ENCODE peak calls at places on chromosome 4, in six cellular contexts. One of them, this sample, is unnamed.

GRCh38 chr4:31327031-31327430 is 606.9 kb downstream of the PCDH7 start:
- DNase-seq in CD4-positive, alpha-beta memory T cell: no peak
- DNase-seq in AG04449: no peak
- DNase-seq in transverse colon: no peak
- DNase-seq in NB4: no peak
- DNase-seq in OCI-LY7: no peak
- DNase-seq in this sample: no peak

GRCh38 chr4:125243835-125244397 is 70.8 kb upstream of the FAT4 start:
- DNase-seq in CD4-positive, alpha-beta memory T cell: no peak
- DNase-seq in AG04449: no peak
- DNase-seq in transverse colon: no peak
- DNase-seq in NB4: no peak
- DNase-seq in OCI-LY7: no peak
- DNase-seq in this sample: no peak

GRCh38 chr4:173520921-173521473 is 9.0 kb downstream of the HAND2 start:
- DNase-seq in CD4-positive, alpha-beta memory T cell: no peak
- DNase-seq in AG04449: no peak
- DNase-seq in transverse colon: no peak
- DNase-seq in NB4: no peak
- DNase-seq in OCI-LY7: no peak
- DNase-seq in this sample: no peak

GRCh38 chr4:44931720-44932119 is 205.4 kb upstream of the GNPDA2 start:
- DNase-seq in CD4-positive, alpha-beta memory T cell: no peak
- DNase-seq in AG04449: no peak
- DNase-seq in transverse colon: no peak
- DNase-seq in NB4: no peak
- DNase-seq in OCI-LY7: no peak
- DNase-seq in this sample: no peak

GRCh38 chr4:143390764-143391163 is 54.1 kb downstream of the GAB1 start:
- DNase-seq in CD4-positive, alpha-beta memory T cell: no peak
- DNase-seq in AG04449: no peak
- DNase-seq in transverse colon: peak
- DNase-seq in NB4: no peak
- DNase-seq in OCI-LY7: peak
- DNase-seq in this sample: no peak

GRCh38 chr4:149168645-149169044 is 647.0 kb downstream of the IQCM start:
- DNase-seq in CD4-positive, alpha-beta memory T cell: no peak
- DNase-seq in AG04449: no peak
- DNase-seq in transverse colon: no peak
- DNase-seq in NB4: no peak
- DNase-seq in OCI-LY7: no peak
- DNase-seq in this sample: no peak

GRCh38 chr4:101346562-101347266 is 612 bp downstream of the PPP3CA start:
- DNase-seq in CD4-positive, alpha-beta memory T cell: no peak
- DNase-seq in AG04449: no peak
- DNase-seq in transverse colon: peak
- DNase-seq in NB4: no peak
- DNase-seq in OCI-LY7: peak
- DNase-seq in this sample: no peak

GRCh38 chr4:86688026-86688425 is 93.9 kb downstream of the PTPN13 start:
- DNase-seq in CD4-positive, alpha-beta memory T cell: no peak
- DNase-seq in AG04449: no peak
- DNase-seq in transverse colon: no peak
- DNase-seq in NB4: no peak
- DNase-seq in OCI-LY7: no peak
- DNase-seq in this sample: no peak

GRCh38 chr4:72505314-72505744 is 63.7 kb downstream of the ADAMTS3 start:
- DNase-seq in CD4-positive, alpha-beta memory T cell: no peak
- DNase-seq in AG04449: peak
- DNase-seq in transverse colon: no peak
- DNase-seq in NB4: peak
- DNase-seq in OCI-LY7: peak
- DNase-seq in this sample: no peak

GRCh38 chr4:20393486-20394100 is 141.9 kb downstream of the SLIT2 start:
- DNase-seq in CD4-positive, alpha-beta memory T cell: no peak
- DNase-seq in AG04449: no peak
- DNase-seq in transverse colon: no peak
- DNase-seq in NB4: no peak
- DNase-seq in OCI-LY7: no peak
- DNase-seq in this sample: peak
- H3K4me3 ChIP-seq in CD4-positive, alpha-beta memory T cell: no peak
- H3K4me3 ChIP-seq in AG04449: no peak
- H3K4me3 ChIP-seq in transverse colon: no peak
- H3K4me3 ChIP-seq in NB4: no peak
- H3K4me3 ChIP-seq in OCI-LY7: no peak
- H3K4me3 ChIP-seq in this sample: no peak

GRCh38 chr4:168622600-168622999 is 125.7 kb downstream of the PALLD start:
- DNase-seq in CD4-positive, alpha-beta memory T cell: no peak
- DNase-seq in AG04449: no peak
- DNase-seq in transverse colon: no peak
- DNase-seq in NB4: no peak
- DNase-seq in OCI-LY7: no peak
- DNase-seq in this sample: no peak
- H3K4me3 ChIP-seq in CD4-positive, alpha-beta memory T cell: no peak
- H3K4me3 ChIP-seq in AG04449: no peak
- H3K4me3 ChIP-seq in transverse colon: no peak
- H3K4me3 ChIP-seq in NB4: no peak
- H3K4me3 ChIP-seq in OCI-LY7: no peak
- H3K4me3 ChIP-seq in this sample: no peak

DNA sequence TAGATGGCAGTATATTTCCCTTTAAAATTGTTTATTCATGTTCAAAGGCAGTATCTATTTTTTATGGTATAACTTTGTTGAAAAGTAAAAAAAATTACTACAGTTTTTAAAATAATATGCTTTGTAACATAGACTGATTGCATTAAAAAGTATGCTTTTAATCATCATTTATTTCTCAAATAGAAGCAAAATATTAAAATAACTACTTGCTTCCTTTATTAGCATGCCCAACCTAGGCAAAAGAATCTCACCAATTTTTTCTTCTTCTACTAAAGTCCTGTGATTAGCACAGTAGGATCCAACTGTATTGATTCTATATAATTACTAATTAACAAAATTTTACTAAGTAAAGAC is 69.6 kb upstream of the NFKB1 start:
- DNase-seq in CD4-positive, alpha-beta memory T cell: no peak
- DNase-seq in AG04449: no peak
- DNase-seq in transverse colon: no peak
- DNase-seq in NB4: no peak
- DNase-seq in OCI-LY7: no peak
- DNase-seq in this sample: no peak
- H3K4me3 ChIP-seq in CD4-positive, alpha-beta memory T cell: peak
- H3K4me3 ChIP-seq in AG04449: no peak
- H3K4me3 ChIP-seq in transverse colon: peak
- H3K4me3 ChIP-seq in NB4: peak
- H3K4me3 ChIP-seq in OCI-LY7: peak
- H3K4me3 ChIP-seq in this sample: peak

GRCh38 chr4:41050840-41051775 is 163.2 kb downstream of the APBB2 start:
- DNase-seq in CD4-positive, alpha-beta memory T cell: no peak
- DNase-seq in AG04449: no peak
- DNase-seq in transverse colon: no peak
- DNase-seq in NB4: no peak
- DNase-seq in OCI-LY7: no peak
- DNase-seq in this sample: no peak
- H3K4me3 ChIP-seq in CD4-positive, alpha-beta memory T cell: no peak
- H3K4me3 ChIP-seq in AG04449: no peak
- H3K4me3 ChIP-seq in transverse colon: no peak
- H3K4me3 ChIP-seq in NB4: no peak
- H3K4me3 ChIP-seq in OCI-LY7: no peak
- H3K4me3 ChIP-seq in this sample: no peak

GRCh38 chr4:43337707-43338106 is 445.2 kb downstream of the GRXCR1 start:
- DNase-seq in CD4-positive, alpha-beta memory T cell: no peak
- DNase-seq in AG04449: no peak
- DNase-seq in transverse colon: no peak
- DNase-seq in NB4: no peak
- DNase-seq in OCI-LY7: no peak
- DNase-seq in this sample: no peak
- H3K4me3 ChIP-seq in CD4-positive, alpha-beta memory T cell: no peak
- H3K4me3 ChIP-seq in AG04449: no peak
- H3K4me3 ChIP-seq in transverse colon: no peak
- H3K4me3 ChIP-seq in NB4: no peak
- H3K4me3 ChIP-seq in OCI-LY7: no peak
- H3K4me3 ChIP-seq in this sample: no peak

GRCh38 chr4:146640459-146641061 is 1.9 kb downstream of the POU4F2 start:
- DNase-seq in CD4-positive, alpha-beta memory T cell: no peak
- DNase-seq in AG04449: no peak
- DNase-seq in transverse colon: no peak
- DNase-seq in NB4: no peak
- DNase-seq in OCI-LY7: no peak
- DNase-seq in this sample: no peak

GRCh38 chr4:146637853-146638800 is 566 bp upstream of the POU4F2 start:
- DNase-seq in CD4-positive, alpha-beta memory T cell: no peak
- DNase-seq in AG04449: no peak
- DNase-seq in transverse colon: no peak
- DNase-seq in NB4: no peak
- DNase-seq in OCI-LY7: no peak
- DNase-seq in this sample: no peak

GRCh38 chr4:146638801-146639351 is at the start of gene POU4F2:
- DNase-seq in CD4-positive, alpha-beta memory T cell: no peak
- DNase-seq in AG04449: no peak
- DNase-seq in transverse colon: no peak
- DNase-seq in NB4: no peak
- DNase-seq in OCI-LY7: no peak
- DNase-seq in this sample: no peak

GRCh38 chr4:146640021-146640425 is 1.3 kb downstream of the POU4F2 start:
- DNase-seq in CD4-positive, alpha-beta memory T cell: no peak
- DNase-seq in AG04449: no peak
- DNase-seq in transverse colon: no peak
- DNase-seq in NB4: no peak
- DNase-seq in OCI-LY7: no peak
- DNase-seq in this sample: no peak

DNA sequence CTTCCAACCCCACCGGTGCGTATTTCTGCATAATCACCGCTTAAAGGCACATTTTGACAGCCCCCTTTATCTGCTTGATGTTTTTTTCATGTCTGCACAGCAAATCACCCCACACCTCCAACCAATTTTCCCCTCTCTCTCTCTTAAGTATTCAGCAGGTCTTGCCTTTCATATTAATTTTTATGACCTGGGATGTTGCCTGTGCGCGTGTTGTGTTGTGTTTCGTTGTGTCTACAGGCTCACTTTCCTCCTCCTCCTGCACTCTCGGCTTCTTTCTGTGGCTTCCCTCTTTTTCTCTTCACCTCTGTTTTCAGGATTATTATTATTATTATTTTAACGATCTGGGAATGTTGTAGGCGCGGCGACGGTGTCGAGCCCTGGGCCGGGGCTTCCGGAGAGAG is 721 bp downstream of the POU4F2 start:
- DNase-seq in CD4-positive, alpha-beta memory T cell: no peak
- DNase-seq in AG04449: no peak
- DNase-seq in transverse colon: no peak
- DNase-seq in NB4: no peak
- DNase-seq in OCI-LY7: no peak
- DNase-seq in this sample: no peak
- H3K4me3 ChIP-seq in CD4-positive, alpha-beta memory T cell: no peak
- H3K4me3 ChIP-seq in AG04449: no peak
- H3K4me3 ChIP-seq in transverse colon: no peak
- H3K4me3 ChIP-seq in NB4: no peak
- H3K4me3 ChIP-seq in OCI-LY7: no peak
- H3K4me3 ChIP-seq in this sample: no peak

GRCh38 chr4:54064317-54065275 is at the start of gene CHIC2:
- DNase-seq in CD4-positive, alpha-beta memory T cell: peak
- DNase-seq in AG04449: no peak
- DNase-seq in transverse colon: peak
- DNase-seq in NB4: peak
- DNase-seq in OCI-LY7: peak
- DNase-seq in this sample: peak

GRCh38 chr4:54061873-54062272 is 2.5 kb downstream of the CHIC2 start:
- DNase-seq in CD4-positive, alpha-beta memory T cell: no peak
- DNase-seq in AG04449: no peak
- DNase-seq in transverse colon: no peak
- DNase-seq in NB4: no peak
- DNase-seq in OCI-LY7: no peak
- DNase-seq in this sample: no peak

GRCh38 chr4:54062392-54062791 is 2.0 kb downstream of the CHIC2 start:
- DNase-seq in CD4-positive, alpha-beta memory T cell: no peak
- DNase-seq in AG04449: no peak
- DNase-seq in transverse colon: no peak
- DNase-seq in NB4: no peak
- DNase-seq in OCI-LY7: no peak
- DNase-seq in this sample: no peak

GRCh38 chr4:54063737-54064316 is 578 bp downstream of the CHIC2 start:
- DNase-seq in CD4-positive, alpha-beta memory T cell: no peak
- DNase-seq in AG04449: no peak
- DNase-seq in transverse colon: peak
- DNase-seq in NB4: peak
- DNase-seq in OCI-LY7: peak
- DNase-seq in this sample: no peak

GRCh38 chr4:54063224-54063623 is 1.2 kb downstream of the CHIC2 start:
- DNase-seq in CD4-positive, alpha-beta memory T cell: no peak
- DNase-seq in AG04449: no peak
- DNase-seq in transverse colon: no peak
- DNase-seq in NB4: peak
- DNase-seq in OCI-LY7: no peak
- DNase-seq in this sample: no peak
- H3K4me3 ChIP-seq in CD4-positive, alpha-beta memory T cell: peak
- H3K4me3 ChIP-seq in AG04449: peak
- H3K4me3 ChIP-seq in transverse colon: peak
- H3K4me3 ChIP-seq in NB4: peak
- H3K4me3 ChIP-seq in OCI-LY7: peak
- H3K4me3 ChIP-seq in this sample: peak

GRCh38 chr4:25658777-25659176 is 3.1 kb downstream of the SLC34A2 start:
- DNase-seq in CD4-positive, alpha-beta memory T cell: no peak
- DNase-seq in AG04449: no peak
- DNase-seq in transverse colon: no peak
- DNase-seq in NB4: no peak
- DNase-seq in OCI-LY7: no peak
- DNase-seq in this sample: no peak
- H3K4me3 ChIP-seq in CD4-positive, alpha-beta memory T cell: no peak
- H3K4me3 ChIP-seq in AG04449: no peak
- H3K4me3 ChIP-seq in transverse colon: no peak
- H3K4me3 ChIP-seq in NB4: no peak
- H3K4me3 ChIP-seq in OCI-LY7: no peak
- H3K4me3 ChIP-seq in this sample: no peak

GRCh38 chr4:52861879-52862604 is at the start of gene RASL11B:
- DNase-seq in CD4-positive, alpha-beta memory T cell: peak
- DNase-seq in AG04449: no peak
- DNase-seq in transverse colon: peak
- DNase-seq in NB4: peak
- DNase-seq in OCI-LY7: no peak
- DNase-seq in this sample: no peak

GRCh38 chr4:52864816-52865215 is 2.7 kb downstream of the RASL11B start:
- DNase-seq in CD4-positive, alpha-beta memory T cell: no peak
- DNase-seq in AG04449: peak
- DNase-seq in transverse colon: no peak
- DNase-seq in NB4: no peak
- DNase-seq in OCI-LY7: no peak
- DNase-seq in this sample: peak

GRCh38 chr4:52865305-52865704 is 3.2 kb downstream of the RASL11B start:
- DNase-seq in CD4-positive, alpha-beta memory T cell: no peak
- DNase-seq in AG04449: no peak
- DNase-seq in transverse colon: no peak
- DNase-seq in NB4: no peak
- DNase-seq in OCI-LY7: no peak
- DNase-seq in this sample: no peak

GRCh38 chr4:52862605-52863236 is 604 bp downstream of the RASL11B start:
- DNase-seq in CD4-positive, alpha-beta memory T cell: no peak
- DNase-seq in AG04449: no peak
- DNase-seq in transverse colon: no peak
- DNase-seq in NB4: no peak
- DNase-seq in OCI-LY7: no peak
- DNase-seq in this sample: no peak

GRCh38 chr4:52863324-52863723 is 1.2 kb downstream of the RASL11B start:
- DNase-seq in CD4-positive, alpha-beta memory T cell: no peak
- DNase-seq in AG04449: no peak
- DNase-seq in transverse colon: no peak
- DNase-seq in NB4: no peak
- DNase-seq in OCI-LY7: no peak
- DNase-seq in this sample: no peak
- H3K4me3 ChIP-seq in CD4-positive, alpha-beta memory T cell: no peak
- H3K4me3 ChIP-seq in AG04449: no peak
- H3K4me3 ChIP-seq in transverse colon: no peak
- H3K4me3 ChIP-seq in NB4: no peak
- H3K4me3 ChIP-seq in OCI-LY7: no peak
- H3K4me3 ChIP-seq in this sample: no peak

GRCh38 chr4:141002323-141002805 is 130.9 kb downstream of the RNF150 start:
- DNase-seq in CD4-positive, alpha-beta memory T cell: no peak
- DNase-seq in AG04449: peak
- DNase-seq in transverse colon: no peak
- DNase-seq in NB4: no peak
- DNase-seq in OCI-LY7: no peak
- DNase-seq in this sample: peak
- H3K4me3 ChIP-seq in CD4-positive, alpha-beta memory T cell: no peak
- H3K4me3 ChIP-seq in AG04449: no peak
- H3K4me3 ChIP-seq in transverse colon: no peak
- H3K4me3 ChIP-seq in NB4: no peak
- H3K4me3 ChIP-seq in OCI-LY7: no peak
- H3K4me3 ChIP-seq in this sample: no peak